ENCODE peak calls at places on chromosomes 7 and 10, in eight cellular contexts. One of them, this sample, is unnamed.

GRCh38 chr7:50687575-50688261 is 95.0 kb downstream of the GRB10 start:
- DNase-seq in WTC11: no peak
- DNase-seq in GM10248: no peak
- DNase-seq in activated B cell treated with CpG ODN at 0.5 μM for 24 hours: no peak
- DNase-seq in lower lobe of right lung: no peak
- DNase-seq in CD4-positive, alpha-beta T cell: no peak
- DNase-seq in bronchial epithelial cell: no peak
- DNase-seq in breast epithelium: no peak
- DNase-seq in this sample: no peak

GRCh38 chr7:334618-335357 is 44.8 kb downstream of the FOXL3 start:
- DNase-seq in WTC11: no peak
- DNase-seq in GM10248: no peak
- DNase-seq in activated B cell treated with CpG ODN at 0.5 μM for 24 hours: no peak
- DNase-seq in lower lobe of right lung: no peak
- DNase-seq in CD4-positive, alpha-beta T cell: no peak
- DNase-seq in bronchial epithelial cell: no peak
- DNase-seq in breast epithelium: no peak
- DNase-seq in this sample: no peak

GRCh38 chr7:67764312-67764711 is 767.7 kb downstream of the TYW1 start:
- DNase-seq in WTC11: no peak
- DNase-seq in GM10248: no peak
- DNase-seq in activated B cell treated with CpG ODN at 0.5 μM for 24 hours: no peak
- DNase-seq in lower lobe of right lung: no peak
- DNase-seq in CD4-positive, alpha-beta T cell: no peak
- DNase-seq in bronchial epithelial cell: no peak
- DNase-seq in breast epithelium: no peak
- DNase-seq in this sample: no peak

GRCh38 chr10:32299354-32299980 is 47.5 kb downstream of the EPC1 start:
- DNase-seq in WTC11: no peak
- DNase-seq in GM10248: no peak
- DNase-seq in activated B cell treated with CpG ODN at 0.5 μM for 24 hours: no peak
- DNase-seq in lower lobe of right lung: no peak
- DNase-seq in CD4-positive, alpha-beta T cell: no peak
- DNase-seq in bronchial epithelial cell: no peak
- DNase-seq in breast epithelium: no peak
- DNase-seq in this sample: no peak

GRCh38 chr7:101673951-101674350 is 44.9 kb upstream of the MYL10 start:
- DNase-seq in WTC11: no peak
- DNase-seq in GM10248: no peak
- DNase-seq in activated B cell treated with CpG ODN at 0.5 μM for 24 hours: no peak
- DNase-seq in lower lobe of right lung: no peak
- DNase-seq in CD4-positive, alpha-beta T cell: no peak
- DNase-seq in bronchial epithelial cell: peak
- DNase-seq in breast epithelium: no peak
- DNase-seq in this sample: no peak

GRCh38 chr7:96654630-96655188 is 54.9 kb downstream of the SEM1 start:
- DNase-seq in WTC11: no peak
- DNase-seq in GM10248: no peak
- DNase-seq in activated B cell treated with CpG ODN at 0.5 μM for 24 hours: no peak
- DNase-seq in lower lobe of right lung: no peak
- DNase-seq in CD4-positive, alpha-beta T cell: no peak
- DNase-seq in bronchial epithelial cell: no peak
- DNase-seq in breast epithelium: no peak
- DNase-seq in this sample: no peak

GRCh38 chr7:93948873-93949272 is 27.3 kb downstream of the GNG11 start:
- DNase-seq in WTC11: no peak
- DNase-seq in GM10248: no peak
- DNase-seq in activated B cell treated with CpG ODN at 0.5 μM for 24 hours: no peak
- DNase-seq in lower lobe of right lung: no peak
- DNase-seq in CD4-positive, alpha-beta T cell: no peak
- DNase-seq in bronchial epithelial cell: no peak
- DNase-seq in breast epithelium: no peak
- DNase-seq in this sample: no peak

GRCh38 chr10:110501142-110501937 is 3.6 kb downstream of the DUSP5 start:
- DNase-seq in WTC11: peak
- DNase-seq in GM10248: peak
- DNase-seq in activated B cell treated with CpG ODN at 0.5 μM for 24 hours: no peak
- DNase-seq in lower lobe of right lung: peak
- DNase-seq in CD4-positive, alpha-beta T cell: peak
- DNase-seq in bronchial epithelial cell: peak
- DNase-seq in breast epithelium: peak
- DNase-seq in this sample: peak

GRCh38 chr7:102291056-102291915 is 4.6 kb downstream of the SH2B2 start:
- DNase-seq in WTC11: no peak
- DNase-seq in GM10248: peak
- DNase-seq in activated B cell treated with CpG ODN at 0.5 μM for 24 hours: peak
- DNase-seq in lower lobe of right lung: no peak
- DNase-seq in CD4-positive, alpha-beta T cell: peak
- DNase-seq in bronchial epithelial cell: peak
- DNase-seq in breast epithelium: no peak
- DNase-seq in this sample: no peak

GRCh38 chr10:77983384-77984341 is 45.7 kb downstream of the POLR3A start:
- DNase-seq in WTC11: no peak
- DNase-seq in GM10248: no peak
- DNase-seq in activated B cell treated with CpG ODN at 0.5 μM for 24 hours: no peak
- DNase-seq in lower lobe of right lung: no peak
- DNase-seq in CD4-positive, alpha-beta T cell: no peak
- DNase-seq in bronchial epithelial cell: peak
- DNase-seq in breast epithelium: no peak
- DNase-seq in this sample: no peak

DNA sequence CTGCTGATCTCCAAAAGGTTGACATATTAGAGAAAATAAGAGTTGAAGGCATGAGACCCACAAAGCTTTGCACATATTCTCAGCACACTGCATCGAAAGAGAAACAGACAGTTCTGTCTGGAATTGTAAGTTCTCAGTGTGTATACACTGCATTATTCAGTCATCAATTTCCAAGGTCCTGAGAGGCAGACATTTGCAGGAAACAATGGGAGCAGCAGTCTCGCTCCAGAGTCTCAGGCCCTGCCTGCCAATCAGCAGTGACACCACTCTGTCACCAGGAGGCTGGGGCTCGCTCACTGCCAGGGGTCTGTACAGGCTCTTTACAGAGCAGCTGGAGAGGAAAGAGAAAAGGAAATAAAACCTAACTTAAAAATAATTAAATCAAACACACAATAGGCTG is 36.3 kb downstream of the JAZF1 start:
- DNase-seq in WTC11: peak
- DNase-seq in GM10248: no peak
- DNase-seq in activated B cell treated with CpG ODN at 0.5 μM for 24 hours: no peak
- DNase-seq in lower lobe of right lung: no peak
- DNase-seq in CD4-positive, alpha-beta T cell: no peak
- DNase-seq in bronchial epithelial cell: no peak
- DNase-seq in breast epithelium: no peak
- DNase-seq in this sample: no peak
- TF ChIP-seq CTCF in WTC11: no peak
- TF ChIP-seq CTCF in GM10248: no peak
- TF ChIP-seq CTCF in activated B cell treated with CpG ODN at 0.5 μM for 24 hours: no peak
- TF ChIP-seq CTCF in lower lobe of right lung: no peak
- TF ChIP-seq CTCF in CD4-positive, alpha-beta T cell: no peak
- TF ChIP-seq CTCF in bronchial epithelial cell: no peak
- TF ChIP-seq CTCF in breast epithelium: no peak
- TF ChIP-seq CTCF in this sample: peak

DNA sequence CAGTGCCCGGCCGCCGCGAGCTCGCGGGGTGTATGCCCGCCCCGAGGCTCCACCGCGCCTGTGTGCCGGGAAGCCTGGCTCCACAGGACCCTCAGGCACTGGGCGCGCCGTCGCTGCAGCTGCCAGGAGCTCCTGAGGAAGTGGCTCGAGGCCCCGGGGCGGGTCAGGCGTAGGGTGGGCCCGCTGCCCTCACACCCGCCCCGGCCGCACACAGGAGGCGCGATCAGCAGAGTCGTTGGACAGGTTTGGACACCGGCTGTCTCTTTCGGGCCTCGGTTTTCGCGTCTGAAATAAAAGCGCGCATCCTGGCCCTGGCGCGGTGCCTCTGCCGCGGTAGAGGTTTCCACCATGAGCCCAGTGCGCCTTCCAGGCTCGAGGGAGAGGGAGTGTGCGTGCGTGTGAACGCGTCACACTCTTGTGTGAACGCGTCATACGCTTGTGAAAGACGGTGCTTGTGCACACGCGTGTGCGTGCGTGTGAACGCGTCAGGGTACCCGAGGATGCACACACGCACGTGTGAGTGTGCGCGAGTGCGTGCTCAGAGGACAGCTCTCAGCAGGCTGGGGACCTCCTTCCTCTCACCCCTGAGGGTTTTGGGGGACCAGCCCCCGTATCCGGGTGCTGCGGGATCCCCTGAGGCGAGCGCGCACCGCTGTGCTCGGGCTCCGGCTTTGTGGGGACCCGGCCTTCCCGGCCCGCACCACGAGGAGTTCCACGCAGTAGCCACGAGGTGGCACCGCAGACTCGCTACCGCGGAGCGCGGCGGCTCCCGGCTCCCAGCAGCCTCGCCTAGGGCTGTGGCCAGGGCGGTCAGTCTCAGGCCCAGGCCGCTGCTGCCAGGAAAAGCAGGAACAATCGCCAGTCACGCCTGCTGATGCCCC is 83.8 kb downstream of the BMS1 start:
- DNase-seq in WTC11: peak
- DNase-seq in GM10248: peak
- DNase-seq in activated B cell treated with CpG ODN at 0.5 μM for 24 hours: peak
- DNase-seq in lower lobe of right lung: peak
- DNase-seq in CD4-positive, alpha-beta T cell: peak
- DNase-seq in bronchial epithelial cell: peak
- DNase-seq in breast epithelium: peak
- DNase-seq in this sample: peak
- TF ChIP-seq CTCF in WTC11: peak
- TF ChIP-seq CTCF in GM10248: no peak
- TF ChIP-seq CTCF in activated B cell treated with CpG ODN at 0.5 μM for 24 hours: no peak
- TF ChIP-seq CTCF in lower lobe of right lung: peak
- TF ChIP-seq CTCF in CD4-positive, alpha-beta T cell: peak
- TF ChIP-seq CTCF in bronchial epithelial cell: peak
- TF ChIP-seq CTCF in breast epithelium: peak
- TF ChIP-seq CTCF in this sample: peak

GRCh38 chr7:49638166-49638565 is 135.3 kb upstream of the VWC2 start:
- DNase-seq in WTC11: peak
- DNase-seq in GM10248: no peak
- DNase-seq in activated B cell treated with CpG ODN at 0.5 μM for 24 hours: no peak
- DNase-seq in lower lobe of right lung: no peak
- DNase-seq in CD4-positive, alpha-beta T cell: no peak
- DNase-seq in bronchial epithelial cell: no peak
- DNase-seq in breast epithelium: no peak
- DNase-seq in this sample: no peak
- TF ChIP-seq CTCF in WTC11: peak
- TF ChIP-seq CTCF in GM10248: no peak
- TF ChIP-seq CTCF in activated B cell treated with CpG ODN at 0.5 μM for 24 hours: no peak
- TF ChIP-seq CTCF in lower lobe of right lung: peak
- TF ChIP-seq CTCF in CD4-positive, alpha-beta T cell: no peak
- TF ChIP-seq CTCF in bronchial epithelial cell: no peak
- TF ChIP-seq CTCF in breast epithelium: no peak
- TF ChIP-seq CTCF in this sample: peak

DNA sequence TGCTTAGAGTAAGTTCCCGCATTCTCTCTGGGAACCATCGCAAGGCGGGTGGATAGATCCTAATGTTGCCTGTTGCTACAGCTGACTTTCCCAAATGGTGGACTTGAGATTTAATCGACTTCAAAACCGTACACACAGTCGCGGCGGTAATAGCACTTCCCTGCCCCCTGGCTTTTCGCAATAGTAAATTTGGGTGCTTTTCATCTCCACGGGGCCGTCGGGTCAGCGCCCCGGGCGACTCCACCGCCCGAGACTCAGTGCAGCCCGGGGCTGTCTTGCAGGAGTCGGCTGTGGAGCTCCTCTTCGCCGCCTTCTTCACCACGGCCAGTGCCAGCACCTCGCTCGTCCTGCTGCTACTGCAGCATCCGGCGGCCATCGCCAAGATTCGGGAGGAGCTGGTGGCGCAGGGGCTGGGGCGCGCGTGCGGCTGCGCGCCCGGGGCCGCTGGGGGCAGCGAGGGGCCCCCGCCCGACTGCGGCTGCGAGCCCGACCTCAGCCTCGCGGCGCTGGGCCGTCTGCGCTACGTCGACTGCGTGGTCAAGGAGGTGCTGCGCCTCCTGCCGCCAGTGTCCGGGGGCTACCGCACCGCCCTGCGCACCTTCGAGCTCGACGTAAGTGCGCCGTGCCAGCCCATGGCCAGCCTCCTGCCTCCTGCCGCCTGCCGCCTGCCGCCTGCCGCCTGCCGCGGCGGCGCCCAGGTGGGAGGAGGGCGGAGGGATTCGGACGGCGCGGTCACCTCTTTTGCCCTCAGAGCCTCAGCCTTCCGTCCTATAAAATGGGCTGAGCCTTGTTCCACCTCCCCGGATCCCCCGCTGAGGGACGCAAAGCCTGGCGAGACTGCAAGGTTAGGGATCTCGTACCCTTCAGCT is 5.3 kb downstream of the CYP26C1 start:
- DNase-seq in WTC11: peak
- DNase-seq in GM10248: no peak
- DNase-seq in activated B cell treated with CpG ODN at 0.5 μM for 24 hours: no peak
- DNase-seq in lower lobe of right lung: no peak
- DNase-seq in CD4-positive, alpha-beta T cell: no peak
- DNase-seq in bronchial epithelial cell: no peak
- DNase-seq in breast epithelium: no peak
- DNase-seq in this sample: no peak
- TF ChIP-seq CTCF in WTC11: no peak
- TF ChIP-seq CTCF in GM10248: no peak
- TF ChIP-seq CTCF in activated B cell treated with CpG ODN at 0.5 μM for 24 hours: no peak
- TF ChIP-seq CTCF in lower lobe of right lung: no peak
- TF ChIP-seq CTCF in CD4-positive, alpha-beta T cell: no peak
- TF ChIP-seq CTCF in bronchial epithelial cell: no peak
- TF ChIP-seq CTCF in breast epithelium: no peak
- TF ChIP-seq CTCF in this sample: peak

This sample was measured in progenitor cell of endocrine pancreas.